ENCODE peak calls at places on chromosomes 11 and 22, in six cellular contexts. M, V, E, X, C and U are unnamed samples.

GRCh38 chr11:134332189-134332631 is 422 bp downstream of the GLB1L2 start:
- DNase-seq in C (no peak), V (no peak), X (no peak), M (no peak), E (peak; percentile 3), U (no peak)

GRCh38 chr22:49437356-49437755 is 390.3 kb downstream of the BRD1 start:
- DNase-seq in C (no peak), X (no peak), M (no peak), V (no peak), E (no peak), U (no peak)

GRCh38 chr11:112793416-112793815 is 167.8 kb upstream of the NCAM1 start:
- DNase-seq in V (no peak), E (no peak), C (no peak), X (no peak), M (no peak), U (no peak)

GRCh38 chr11:74535371-74536118 is 42.0 kb upstream of the LIPT2 start:
- DNase-seq in C (no peak), X (no peak), E (no peak), M (no peak), V (no peak), U (no peak)

GRCh38 chr11:102497061-102497460 is 33.5 kb downstream of the MMP7 start:
- DNase-seq in M (no peak), E (no peak), X (no peak), C (no peak), V (no peak), U (no peak)

GRCh38 chr11:27239305-27239942 is 123.6 kb downstream of the CCDC34 start:
- DNase-seq in V (no peak), M (no peak), C (no peak), E (no peak), X (peak; percentile 32), U (no peak)

GRCh38 chr11:20561915-20562314 is 37.5 kb upstream of the SLC6A5 start:
- DNase-seq in C (no peak), V (no peak), M (no peak), X (no peak), E (no peak), U (no peak)

GRCh38 chr11:62352355-62353336 is 15.4 kb downstream of the ASRGL1 start:
- DNase-seq in V (no peak), X (no peak), C (no peak), M (no peak), E (no peak), U (no peak)

GRCh38 chr22:33427461-33427860 is 369.3 kb upstream of the SYN3 start:
- DNase-seq in X (no peak), V (no peak), C (no peak), E (no peak), M (no peak), U (no peak)

GRCh38 chr11:73095613-73096012 is 46.5 kb downstream of the FCHSD2 start:
- DNase-seq in M (no peak), C (no peak), X (peak; percentile 33), E (no peak), V (no peak), U (no peak)

GRCh38 chr11:77205467-77206263 is 77.6 kb downstream of the MYO7A start:
- DNase-seq in X (no peak), M (no peak), E (no peak), C (no peak), V (no peak), U (no peak)

GRCh38 chr11:21582791-21583190 is 610.1 kb upstream of the ANO5 start:
- DNase-seq in X (no peak), M (no peak), V (no peak), E (no peak), C (no peak), U (no peak)